ENCODE peak calls at places on chromosomes 13 and 19, in ten cellular contexts. O, X, H, Q, U, A, F, S, L and D are unnamed samples.

GRCh38 chr13:48235100-48235813 is 2.3 kb downstream of the ITM2B start:
- DNase-seq in O (no peak), X (peak), H (no peak), Q (no peak), U (no peak), A (peak), F (no peak), S (peak), L (peak), D (no peak)

GRCh38 chr13:99357149-99357596 is 50.0 kb upstream of the GPR183 start:
- DNase-seq in O (no peak), X (peak), H (no peak), Q (peak), U (no peak), A (no peak), F (no peak), S (no peak), L (no peak), D (peak)

GRCh38 chr19:36149673-36150406 is 2.4 kb downstream of the COX7A1 start:
- DNase-seq in O (no peak), X (no peak), H (no peak), Q (no peak), U (no peak), A (peak), F (no peak), S (no peak), L (no peak), D (no peak)

GRCh38 chr13:48478401-48478800 is 54.5 kb downstream of the RCBTB2 start:
- DNase-seq in O (no peak), X (peak), H (no peak), Q (no peak), U (no peak), A (no peak), F (no peak), S (no peak), L (no peak), D (no peak)

GRCh38 chr13:29761815-29762214 is 88.6 kb downstream of the UBL3 start:
- DNase-seq in O (no peak), X (no peak), H (no peak), Q (no peak), U (no peak), A (no peak), F (no peak), S (no peak), L (no peak), D (no peak)

GRCh38 chr19:42436006-42436405 is 6.7 kb downstream of the CXCL17 start:
- DNase-seq in O (no peak), X (no peak), H (no peak), Q (no peak), U (no peak), A (peak), F (no peak), S (no peak), L (no peak), D (no peak)

GRCh38 chr19:55157064-55157908 is at the start of gene TNNI3:
- DNase-seq in O (no peak), X (no peak), H (no peak), Q (no peak), U (no peak), A (no peak), F (no peak), S (no peak), L (no peak), D (no peak)

GRCh38 chr13:59318320-59318930 is 845.3 kb downstream of the DIAPH3 start:
- DNase-seq in O (peak), X (peak), H (peak), Q (peak), U (peak), A (peak), F (peak), S (peak), L (peak), D (peak)

GRCh38 chr19:47381653-47382279 is 32.7 kb downstream of the DHX34 start:
- DNase-seq in O (no peak), X (no peak), H (no peak), Q (no peak), U (no peak), A (no peak), F (no peak), S (no peak), L (no peak), D (no peak)

GRCh38 chr13:45527699-45528462 is 63.1 kb downstream of the COG3 start:
- DNase-seq in O (no peak), X (peak), H (no peak), Q (no peak), U (no peak), A (no peak), F (no peak), S (no peak), L (no peak), D (no peak)

GRCh38 chr13:111460548-111461444 is 140.4 kb downstream of the TEX29 start:
- DNase-seq in O (no peak), X (peak), H (no peak), Q (peak), U (peak), A (peak), F (no peak), S (peak), L (peak), D (peak)

GRCh38 chr13:44098559-44098958 is 218.9 kb downstream of the LACC1 start:
- DNase-seq in O (no peak), X (no peak), H (no peak), Q (no peak), U (no peak), A (no peak), F (no peak), S (no peak), L (no peak), D (no peak)

GRCh38 chr19:22137791-22138190 is 59.0 kb downstream of the ZNF676 start:
- DNase-seq in O (no peak), X (no peak), H (no peak), Q (no peak), U (no peak), A (no peak), F (no peak), S (no peak), L (no peak), D (no peak)

GRCh38 chr13:97766749-97767148 is 186.7 kb upstream of the IPO5 start:
- DNase-seq in O (no peak), X (no peak), H (no peak), Q (no peak), U (no peak), A (no peak), F (no peak), S (no peak), L (no peak), D (no peak)

GRCh38 chr19:19006213-19006612 is 27.1 kb downstream of the SUGP2 start:
- DNase-seq in O (no peak), X (no peak), H (no peak), Q (no peak), U (no peak), A (peak), F (no peak), S (no peak), L (no peak), D (no peak)

GRCh38 chr13:102400619-102401125 is 1.2 kb downstream of the FGF14 start:
- DNase-seq in O (no peak), X (no peak), H (peak), Q (no peak), U (peak), A (peak), F (no peak), S (peak), L (peak), D (no peak)

GRCh38 chr19:8210660-8211101 is 1.5 kb downstream of the CERS4 start:
- DNase-seq in O (no peak), X (no peak), H (no peak), Q (no peak), U (no peak), A (peak), F (no peak), S (no peak), L (no peak), D (no peak)

GRCh38 chr19:45455707-45456499 is 11.9 kb upstream of the FOSB start:
- DNase-seq in O (no peak), X (peak), H (peak), Q (peak), U (no peak), A (peak), F (no peak), S (no peak), L (peak), D (peak)

GRCh38 chr13:80132741-80133601 is 208.0 kb downstream of the SPRY2 start:
- DNase-seq in O (no peak), X (no peak), H (no peak), Q (no peak), U (peak), A (peak), F (no peak), S (peak), L (peak), D (peak)

GRCh38 chr13:80618777-80619176 is 277.9 kb upstream of the SPRY2 start:
- DNase-seq in O (no peak), X (no peak), H (no peak), Q (no peak), U (no peak), A (no peak), F (no peak), S (no peak), L (no peak), D (no peak)

GRCh38 chr19:2266183-2266993 is 10.2 kb upstream of the JSRP1 start:
- DNase-seq in O (no peak), X (no peak), H (peak), Q (peak), U (no peak), A (peak), F (no peak), S (peak), L (peak), D (no peak)

GRCh38 chr19:46821512-46822359 is 28.9 kb downstream of the AP2S1 start:
- DNase-seq in O (peak), X (no peak), H (peak), Q (peak), U (no peak), A (no peak), F (no peak), S (no peak), L (no peak), D (no peak)

GRCh38 chr19:51330366-51330765 is 11.6 kb downstream of the VSIG10L start:
- DNase-seq in O (no peak), X (no peak), H (no peak), Q (no peak), U (no peak), A (no peak), F (no peak), S (no peak), L (no peak), D (no peak)

GRCh38 chr19:13417054-13417453 is 89.2 kb downstream of the CACNA1A start:
- DNase-seq in O (no peak), X (no peak), H (no peak), Q (no peak), U (no peak), A (peak), F (no peak), S (no peak), L (peak), D (no peak)

GRCh38 chr13:58933475-58933874 is 1230.3 kb downstream of the DIAPH3 start:
- DNase-seq in O (no peak), X (no peak), H (no peak), Q (no peak), U (no peak), A (no peak), F (no peak), S (no peak), L (no peak), D (no peak)

GRCh38 chr13:51834581-51835158 is 10.3 kb downstream of the TMEM272 start:
- DNase-seq in O (no peak), X (no peak), H (no peak), Q (no peak), U (no peak), A (no peak), F (no peak), S (no peak), L (no peak), D (peak)

GRCh38 chr13:21435710-21436151 is 23.4 kb downstream of the ZDHHC20 start:
- DNase-seq in O (peak), X (peak), H (peak), Q (peak), U (no peak), A (peak), F (no peak), S (peak), L (peak), D (peak)

GRCh38 chr19:54463531-54464043 is at the start of gene LENG9:
- DNase-seq in O (peak), X (peak), H (peak), Q (peak), U (peak), A (peak), F (peak), S (peak), L (peak), D (peak)

GRCh38 chr13:43915451-43915850 is 35.7 kb downstream of the LACC1 start:
- DNase-seq in O (no peak), X (no peak), H (no peak), Q (no peak), U (no peak), A (no peak), F (no peak), S (no peak), L (no peak), D (no peak)

GRCh38 chr13:35865341-35866240 is 265.6 kb downstream of the DCLK1 start:
- DNase-seq in O (no peak), X (no peak), H (no peak), Q (no peak), U (no peak), A (no peak), F (no peak), S (no peak), L (peak), D (no peak)